ENCODE peak calls at places on chromosomes 4 and X, in five cellular contexts. N, D, L, V and W are unnamed samples. For H3K36me3, the result is how much of the 10 kb centered on the place peaks cover.

GRCh38 chr4:121582296-121582695 is 114.5 kb downstream of the ANXA5 start:
- DNase-seq in D (no peak), L (no peak), N (no peak), V (no peak), W (no peak)

GRCh38 chr4:76212851-76213414 is 691 bp downstream of the SCARB2 start:
- DNase-seq in V (no peak), D (no peak), L (no peak), N (no peak), W (peak)

GRCh38 chr4:3410401-3411135 is 31.2 kb upstream of the HGFAC start:
- DNase-seq in V (no peak), L (no peak), D (no peak), N (no peak), W (no peak)

GRCh38 chrX:142089193-142089592 is 115.9 kb downstream of the MAGEC2 start:
- DNase-seq in V (no peak), L (no peak), N (no peak), D (no peak), W (peak)

GRCh38 chrX:102833136-102833535 is 103.9 kb upstream of the RAB40AL start:
- DNase-seq in L (no peak), D (no peak), N (no peak), V (no peak), W (peak)

GRCh38 chr4:5890063-5890727 is 2.7 kb downstream of the CRMP1 start:
- DNase-seq in N (peak), L (no peak), V (no peak), D (no peak), W (peak)

GRCh38 chrX:36534900-36535299 is 473.3 kb upstream of the FAM47C start:
- DNase-seq in L (no peak), N (no peak), D (no peak), V (no peak), W (peak)

GRCh38 chr4:2320746-2321145 is 58.8 kb upstream of the MXD4 start:
- DNase-seq in L (no peak), N (no peak), D (no peak), V (no peak), W (no peak)

GRCh38 chrX:1500701-1501624 is 36.0 kb downstream of the P2RY8 start:
- DNase-seq in D (no peak), N (peak), V (peak), L (no peak), W (no peak)

GRCh38 chrX:15751160-15751819 is 13.2 kb downstream of the CA5B start:
- DNase-seq in N (no peak), V (no peak), L (no peak), D (no peak), W (no peak)

GRCh38 chr4:153649572-153649991 is 34.5 kb upstream of the TLR2 start:
- DNase-seq in V (no peak), L (no peak), D (peak), N (no peak), W (peak)

GRCh38 chr4:149701733-149702132 is 113.9 kb downstream of the IQCM start:
- DNase-seq in L (no peak), D (no peak), V (no peak), N (no peak), W (no peak)

GRCh38 chr4:20428410-20429160 is 176.9 kb downstream of the SLIT2 start:
- DNase-seq in N (no peak), V (no peak), D (no peak), L (no peak), W (peak)

GRCh38 chrX:69614896-69615295 is 1.0 kb upstream of the EDA start:
- DNase-seq in V (no peak), D (no peak), L (no peak), N (no peak), W (no peak)

GRCh38 chr4:105399535-105400161 is 74.2 kb downstream of the PPA2 start:
- DNase-seq in D (no peak), L (no peak), N (no peak), V (no peak), W (no peak)

GRCh38 chr4:91567594-91567993 is 736.2 kb upstream of the GRID2 start:
- DNase-seq in D (no peak), L (no peak), V (no peak), N (no peak), W (no peak)

GRCh38 chrX:153469811-153470410 is 465 bp downstream of the HAUS7 start:
- DNase-seq in N (no peak), L (peak), D (no peak), V (no peak), W (peak)

GRCh38 chrX:9717376-9717775 is 48.3 kb downstream of the GPR143 start:
- DNase-seq in D (no peak), N (no peak), L (no peak), V (no peak), W (no peak)

GRCh38 chr4:82457266-82457665 is 26.9 kb downstream of the ENOPH1 start:
- DNase-seq in D (no peak), L (no peak), N (no peak), V (no peak), W (no peak)

GRCh38 chrX:153061732-153062131 is 5.5 kb downstream of the PNMA3 start:
- DNase-seq in V (no peak), D (no peak), N (no peak), L (peak), W (no peak)

GRCh38 chr4:174120446-174121142 is 162.9 kb downstream of the FBXO8 start:
- DNase-seq in L (peak), V (no peak), D (peak), N (no peak), W (peak)

GRCh38 chr4:26900765-26901164 is 40.1 kb downstream of the STIM2 start:
- DNase-seq in D (no peak), L (no peak), V (no peak), N (no peak), W (peak)

GRCh38 chr4:56906534-56906933 is 1.2 kb upstream of the REST start:
- DNase-seq in L (no peak), D (no peak), V (no peak), N (no peak), W (peak)

GRCh38 chrX:45774961-45775360 is 574.3 kb upstream of the DIPK2B start:
- DNase-seq in L (no peak), N (no peak), D (no peak), V (no peak), W (no peak)

GRCh38 chrX:129833153-129834004 is 10.3 kb downstream of the ZDHHC9 start:
- DNase-seq in D (no peak), V (no peak), N (no peak), L (no peak), W (no peak)

GRCh38 chr4:40916880-40917279 is 167.1 kb downstream of the NSUN7 start:
- DNase-seq in D (peak), N (peak), V (no peak), L (peak), W (peak)

GRCh38 chr4:172698256-172698655 is 470.4 kb upstream of the GALNT7 start:
- DNase-seq in N (no peak), L (no peak), D (no peak), V (no peak), W (no peak)

GRCh38 chr4:33493231-33493630 is 2751.1 kb downstream of the ARAP2 start:
- DNase-seq in V (no peak), L (no peak), D (no peak), N (no peak), W (no peak)

GRCh38 chr4:21948347-21949072 is at the start of gene KCNIP4:
- DNase-seq in V (no peak), N (peak), D (no peak), L (no peak), W (peak)

GRCh38 chrX:87873347-87873941 is 355.8 kb downstream of the KLHL4 start:
- DNase-seq in D (peak), N (no peak), V (no peak), L (no peak), W (no peak)

GRCh38 chr4:112813790-112814189 is 176.8 kb downstream of the LARP7 start:
- DNase-seq in V (peak), N (no peak), L (no peak), D (no peak), W (no peak)

GRCh38 chrX:129877401-129877800 is 28.6 kb upstream of the UTP14A start:
- DNase-seq in V (no peak), N (no peak), L (no peak), D (no peak), W (no peak)

GRCh38 chrX:42678133-42678532 is 99.8 kb downstream of the PPP1R2C start:
- DNase-seq in V (no peak), L (no peak), N (no peak), D (no peak), W (peak)

GRCh38 chr4:174564529-174564928 is 42.2 kb upstream of the HPGD start:
- DNase-seq in V (no peak), L (no peak), N (no peak), D (no peak), W (no peak)

DNA sequence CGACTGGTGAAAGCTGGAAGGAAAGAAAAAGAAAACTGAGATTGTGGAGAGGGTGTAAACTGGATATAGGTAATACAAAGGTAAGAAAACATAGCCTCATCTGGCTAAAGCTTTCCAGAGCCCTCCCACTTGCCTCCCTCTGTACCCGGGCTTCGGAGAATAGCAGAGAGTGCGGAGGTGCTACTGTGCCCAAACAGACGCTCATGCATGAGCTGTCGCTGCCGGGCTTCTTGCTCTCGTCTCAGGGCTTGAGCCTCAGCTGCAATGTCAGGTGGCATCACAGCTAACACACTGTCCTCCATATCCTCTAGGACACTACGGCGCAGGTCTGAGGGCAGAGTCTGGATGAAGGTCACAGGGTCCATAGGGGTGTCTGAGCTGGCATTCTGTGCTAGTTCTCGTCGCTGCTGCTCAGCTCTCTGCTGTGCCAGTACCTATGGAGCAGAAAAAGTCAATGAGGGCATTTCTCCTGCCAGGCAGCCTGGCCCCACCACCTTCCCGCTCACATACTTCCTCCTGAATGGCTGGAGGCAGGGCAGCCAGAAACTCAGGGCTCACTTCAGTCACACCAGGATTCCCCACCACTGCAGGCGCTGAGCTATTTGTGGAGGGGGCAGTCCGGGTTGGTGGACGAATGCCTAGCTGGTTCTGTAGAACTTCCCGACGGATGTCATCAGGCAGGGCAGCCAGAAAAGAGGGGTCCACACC is 116.7 kb upstream of the HSD17B10 start:
- DNase-seq in N (no peak), L (no peak), V (no peak), D (no peak), W (no peak)
- H3K36me3 ChIP-seq in N (half or more), L (half or more), V (under half), D (half or more), W (under half)

GRCh38 chr4:182593864-182594263 is 323.3 kb downstream of the DCTD start:
- DNase-seq in L (no peak), N (no peak), V (no peak), D (no peak), W (no peak)
- TF ChIP-seq CREB1 in L (no peak), N (no peak), V (no peak), D (no peak), W (no peak)

GRCh38 chrX:77698242-77698641 is 87.8 kb downstream of the ATRX start:
- DNase-seq in V (no peak), D (no peak), N (no peak), L (no peak), W (no peak)
- H3K36me3 ChIP-seq in V (under half), D (under half), N (under half), L (under half), W (under half)

DNA sequence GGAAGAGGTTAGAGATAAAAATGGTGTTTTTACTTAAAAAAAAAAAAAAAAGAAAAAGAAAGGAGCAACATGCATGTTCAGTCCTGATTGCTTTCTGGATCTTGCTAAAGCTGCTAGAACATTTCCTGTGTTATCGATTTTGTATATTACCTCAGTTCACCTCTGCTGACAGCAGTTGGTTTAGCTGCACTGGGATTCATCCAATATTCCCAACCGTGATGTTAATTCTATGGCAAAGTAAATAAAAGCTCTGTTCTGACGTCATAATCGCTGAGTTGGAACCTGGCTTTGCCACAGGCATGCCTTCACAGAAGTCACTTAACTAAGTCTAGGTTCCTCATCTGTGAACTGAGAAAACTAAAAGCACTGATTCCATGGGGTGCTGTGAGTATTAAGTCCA is 90.7 kb upstream of the SORBS2 start:
- DNase-seq in L (no peak), N (no peak), D (no peak), V (no peak), W (no peak)
- TF ChIP-seq CREB1 in L (no peak), N (no peak), D (peak), V (no peak), W (no peak)

GRCh38 chrX:47061238-47061919 is 16.9 kb upstream of the RGN start:
- DNase-seq in L (no peak), D (no peak), N (no peak), V (no peak), W (no peak)
- H3K36me3 ChIP-seq in L (under half), D (under half), N (under half), V (under half), W (under half)

DNA sequence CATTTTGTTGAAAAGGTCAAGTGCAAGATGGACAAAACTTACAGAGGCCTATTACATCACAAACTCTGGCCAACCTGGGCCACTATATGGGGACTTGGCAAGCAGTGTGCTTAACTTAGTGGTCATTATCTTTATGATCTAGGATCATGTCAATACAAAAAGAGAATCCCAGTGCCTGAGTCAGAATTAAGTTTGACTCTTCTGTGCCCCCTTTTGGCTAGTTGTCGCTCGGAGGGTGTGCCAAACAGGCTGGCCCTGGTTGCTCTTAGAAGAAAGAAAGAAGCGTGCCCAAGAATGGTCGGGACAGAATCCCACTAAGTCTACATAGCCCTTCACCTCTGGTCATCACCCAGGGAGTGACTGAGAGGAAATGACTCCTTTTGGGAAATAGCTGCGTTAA is 100.1 kb downstream of the EIF4E start:
- DNase-seq in D (peak), V (no peak), N (peak), L (no peak), W (peak)
- TF ChIP-seq CREB1 in D (no peak), V (no peak), N (no peak), L (no peak), W (no peak)